ENCODE peak calls at places on chromosome 7, in five cellular contexts. W is nephron progenitor cell, U is GM23338, R is neural progenitor cell, J is astrocyte. K is an unnamed sample.

GRCh38 chr7:75732764-75733630 is 5.7 kb downstream of the HIP1 start:
- DNase-seq in W (no peak), U (no peak), R (no peak), J (peak; percentile 89), K (peak; percentile 82)

GRCh38 chr7:155490697-155491628 is 33.0 kb downstream of the EN2 start:
- DNase-seq in W (peak; percentile 69), U (peak; percentile 90), R (peak; percentile 73), J (no peak), K (no peak)

GRCh38 chr7:30193333-30193943 is 58.7 kb downstream of the MTURN start:
- DNase-seq in W (no peak), U (no peak), R (no peak), J (no peak), K (no peak)

GRCh38 chr7:85343484-85343883 is 156.6 kb upstream of the SEMA3D start:
- DNase-seq in W (no peak), U (no peak), R (no peak), J (no peak), K (no peak)

GRCh38 chr7:41205600-41205999 is 497.3 kb downstream of the INHBA start:
- DNase-seq in W (no peak), U (no peak), R (no peak), J (no peak), K (no peak)

GRCh38 chr7:4681218-4681851 is 760 bp upstream of the FOXK1 start:
- DNase-seq in W (no peak), U (no peak), R (no peak), J (no peak), K (no peak)

GRCh38 chr7:90599038-90599437 is 2.9 kb downstream of the CDK14 start:
- DNase-seq in W (no peak), U (no peak), R (no peak), J (no peak), K (no peak)

GRCh38 chr7:17368856-17369520 is 70.5 kb downstream of the AHR start:
- DNase-seq in W (no peak), U (no peak), R (no peak), J (no peak), K (peak; percentile 31)

GRCh38 chr7:4650471-4651047 is 31.5 kb upstream of the FOXK1 start:
- DNase-seq in W (peak; percentile 19), U (peak; percentile 72), R (peak; percentile 97), J (peak; percentile 34), K (peak; percentile 64)

GRCh38 chr7:95092332-95092731 is 184.9 kb downstream of the PPP1R9A start:
- DNase-seq in W (no peak), U (no peak), R (no peak), J (no peak), K (no peak)

GRCh38 chr7:135721198-135721820 is 6.7 kb downstream of the SLC13A4 start:
- DNase-seq in W (no peak), U (peak; percentile 26), R (no peak), J (no peak), K (no peak)

GRCh38 chr7:47100815-47101435 is 481.0 kb downstream of the TNS3 start:
- DNase-seq in W (peak; percentile 45), U (peak; percentile 83), R (peak; percentile 72), J (no peak), K (peak; percentile 84)

GRCh38 chr7:98810166-98810802 is 59.5 kb downstream of the TMEM130 start:
- DNase-seq in W (no peak), U (no peak), R (peak; percentile 48), J (peak; percentile 41), K (no peak)

GRCh38 chr7:26422761-26423160 is 131.1 kb downstream of the SNX10 start:
- DNase-seq in W (no peak), U (no peak), R (no peak), J (no peak), K (no peak)

GRCh38 chr7:132187869-132188789 is 388.1 kb downstream of the PLXNA4 start:
- DNase-seq in W (no peak), U (peak; percentile 96), R (no peak), J (no peak), K (no peak)

GRCh38 chr7:34949356-34949755 is 87.9 kb downstream of the DPY19L1 start:
- DNase-seq in W (no peak), U (no peak), R (no peak), J (peak; percentile 65), K (peak; percentile 12)

GRCh38 chr7:131173148-131173890 is 154.4 kb upstream of the MKLN1 start:
- DNase-seq in W (no peak), U (no peak), R (no peak), J (peak; percentile 39), K (peak; percentile 69)

GRCh38 chr7:51428226-51428887 is 111.7 kb upstream of the COBL start:
- DNase-seq in W (no peak), U (peak; percentile 61), R (peak; percentile 26), J (no peak), K (peak; percentile 3)

GRCh38 chr7:31860925-31861324 is 173.9 kb downstream of the PPP1R17 start:
- DNase-seq in W (no peak), U (no peak), R (no peak), J (no peak), K (no peak)

GRCh38 chr7:70098133-70098561 is 499.9 kb downstream of the AUTS2 start:
- DNase-seq in W (no peak), U (no peak), R (no peak), J (peak; percentile 11), K (no peak)

GRCh38 chr7:101567231-101567630 is 61.9 kb downstream of the MYL10 start:
- DNase-seq in W (no peak), U (peak; percentile 64), R (peak; percentile 80), J (no peak), K (no peak)

GRCh38 chr7:110442386-110442837 is 648.5 kb upstream of the LRRN3 start:
- DNase-seq in W (peak; percentile 45), U (peak; percentile 81), R (peak; percentile 73), J (no peak), K (peak; percentile 79)
- TF ChIP-seq CTCF in W (peak; percentile 39), U (peak; percentile 94), R (peak; percentile 74), J (peak; percentile 44), K (peak; percentile 86)

GRCh38 chr7:1869731-1870130 is 199.7 kb downstream of the ELFN1 start:
- DNase-seq in W (no peak), U (no peak), R (no peak), J (no peak), K (no peak)
- TF ChIP-seq CTCF in W (no peak), U (no peak), R (no peak), J (no peak), K (no peak)

GRCh38 chr7:117041007-117041406 is 87.7 kb downstream of the ST7 start:
- DNase-seq in W (no peak), U (no peak), R (no peak), J (peak; percentile 78), K (peak; percentile 79)
- TF ChIP-seq CTCF in W (no peak), U (no peak), R (no peak), J (no peak), K (no peak)

GRCh38 chr7:151016505-151016904 is 7.8 kb downstream of the ATG9B start:
- DNase-seq in W (no peak), U (no peak), R (no peak), J (no peak), K (no peak)

GRCh38 chr7:151015967-151016366 is 8.3 kb downstream of the ATG9B start:
- DNase-seq in W (no peak), U (no peak), R (no peak), J (no peak), K (no peak)

GRCh38 chr7:151017370-151017952 is 6.8 kb downstream of the ATG9B start:
- DNase-seq in W (no peak), U (no peak), R (no peak), J (no peak), K (no peak)

GRCh38 chr7:151017953-151018420 is 6.3 kb downstream of the ATG9B start:
- DNase-seq in W (peak; percentile 97), U (peak; percentile 91), R (peak; percentile 90), J (no peak), K (peak; percentile 57)

DNA sequence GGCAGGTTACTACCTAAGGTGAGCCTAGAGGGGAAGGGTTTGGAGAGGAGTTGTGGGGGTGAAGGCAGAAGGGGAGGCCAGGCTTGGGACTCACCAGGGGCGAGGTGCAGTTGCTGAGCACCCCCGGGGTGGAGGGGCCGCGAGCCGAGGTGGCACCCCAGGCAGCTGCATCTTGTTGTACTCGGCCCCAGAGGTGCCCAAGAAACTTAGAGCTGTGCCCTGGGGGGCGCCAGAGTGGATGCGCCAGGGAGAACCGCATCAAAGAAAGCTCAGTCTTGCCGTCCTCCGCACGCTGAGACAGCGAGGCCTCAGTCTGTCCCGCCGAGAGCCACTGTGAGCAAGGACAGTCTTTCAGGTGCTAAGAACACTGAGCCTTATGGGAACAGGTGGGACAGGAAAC is 7.4 kb downstream of the ATG9B start:
- DNase-seq in W (no peak), U (no peak), R (no peak), J (no peak), K (no peak)
- TF ChIP-seq CTCF in W (no peak), U (peak; percentile 30), R (no peak), J (no peak), K (no peak)

GRCh38 chr7:6008668-6009611 is at the start of the genes AIMP2 and PMS2:
- DNase-seq in W (peak; percentile 98), U (peak; percentile 99), R (peak; percentile 99), J (peak; percentile 95), K (peak; percentile 99)
- TF ChIP-seq CTCF in W (no peak), U (peak; percentile 3), R (peak; percentile 20), J (no peak), K (peak; percentile 20)

GRCh38 chr7:44969049-44969700 is 9.6 kb downstream of the MYO1G start:
- DNase-seq in W (no peak), U (no peak), R (no peak), J (no peak), K (no peak)

GRCh38 chr7:44965937-44966730 is 12.7 kb downstream of the MYO1G start:
- DNase-seq in W (no peak), U (no peak), R (no peak), J (no peak), K (no peak)

GRCh38 chr7:44969701-44970494 is 8.9 kb downstream of the MYO1G start:
- DNase-seq in W (no peak), U (no peak), R (no peak), J (no peak), K (no peak)

GRCh38 chr7:44966731-44967538 is 11.9 kb downstream of the MYO1G start:
- DNase-seq in W (no peak), U (no peak), R (no peak), J (no peak), K (no peak)

DNA sequence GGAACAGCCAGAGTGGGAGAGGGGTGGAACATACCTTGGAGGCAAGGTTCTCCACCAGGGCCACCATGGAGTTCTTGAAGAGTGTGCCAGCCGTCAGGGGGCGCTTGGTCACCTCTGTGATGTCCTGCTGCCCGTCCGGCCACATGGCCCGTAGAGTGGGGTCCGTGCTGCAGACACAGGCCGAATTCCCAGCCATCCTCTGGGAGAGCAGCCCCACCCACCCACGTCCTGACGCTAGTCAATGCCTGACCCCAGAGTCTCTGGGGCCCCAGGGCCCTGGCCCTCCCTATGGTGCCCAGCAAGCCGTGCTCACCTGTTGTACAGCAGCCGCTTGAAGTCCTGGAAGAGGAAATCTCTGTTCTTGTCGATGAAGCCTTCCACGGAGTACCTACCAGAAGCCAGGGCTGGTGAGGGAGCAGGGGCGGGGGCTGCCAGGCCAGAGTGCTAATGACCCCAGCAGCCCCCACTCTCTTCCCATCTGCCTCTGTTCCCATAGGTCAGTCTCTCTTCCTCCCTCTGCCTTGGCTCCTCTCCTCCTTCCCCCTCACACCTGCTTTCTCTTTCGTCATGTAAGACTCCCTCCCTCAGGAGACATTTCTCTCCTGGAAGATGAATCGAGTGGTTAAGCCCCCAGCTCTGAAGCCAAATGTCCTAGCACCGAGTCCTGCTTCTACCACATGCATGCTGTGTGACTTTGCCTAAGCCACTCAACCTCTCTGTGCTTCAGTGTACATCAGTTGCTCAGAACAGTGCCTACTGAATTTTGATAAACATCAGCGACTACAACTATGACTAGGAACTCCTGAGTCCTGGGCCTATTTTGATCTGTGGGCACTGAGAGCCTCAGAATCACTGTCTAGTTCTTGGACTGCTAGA is 11.0 kb downstream of the MYO1G start:
- DNase-seq in W (peak; percentile 45), U (peak; percentile 74), R (peak; percentile 67), J (no peak), K (no peak)
- TF ChIP-seq CTCF in W (no peak), U (peak; percentile 73), R (peak; percentile 53), J (no peak), K (peak; percentile 37)